ENCODE peak calls at places on chromosomes 13 and 19, in nine cellular contexts. M, Q, I, D, G, T, X, N and B are unnamed samples.

GRCh38 chr13:106795847-106796246 is 227.9 kb upstream of the ARGLU1 start:
- DNase-seq in T (no peak), N (no peak), X (no peak), M (no peak), D (no peak), G (no peak), Q (no peak), I (no peak), B (no peak)

GRCh38 chr19:29753190-29753933 is 38.3 kb upstream of the C19orf12 start:
- DNase-seq in M (no peak), X (no peak), G (no peak), D (no peak), T (no peak), Q (no peak), I (no peak), N (no peak), B (no peak)

GRCh38 chr19:9865732-9866627 is 30.9 kb downstream of the PIN1 start:
- DNase-seq in D (no peak), N (no peak), M (no peak), X (no peak), I (no peak), Q (no peak), G (no peak), T (no peak), B (no peak)

GRCh38 chr13:57557979-57558529 is 73.5 kb upstream of the PCDH17 start:
- DNase-seq in Q (no peak), N (no peak), D (no peak), M (no peak), T (no peak), I (no peak), G (no peak), X (peak), B (no peak)

GRCh38 chr13:29435125-29435911 is 160.2 kb downstream of the SLC7A1 start:
- DNase-seq in I (peak), X (no peak), N (no peak), G (no peak), D (no peak), Q (no peak), M (peak), T (no peak), B (peak)

GRCh38 chr13:96279904-96280303 is 190.0 kb downstream of the HS6ST3 start:
- DNase-seq in M (no peak), T (no peak), Q (no peak), D (no peak), N (no peak), I (no peak), G (no peak), X (no peak), B (no peak)

GRCh38 chr19:33532859-33533455 is 11.4 kb upstream of the PEPD start:
- DNase-seq in I (no peak), T (no peak), N (no peak), M (no peak), Q (no peak), X (peak), G (no peak), D (no peak), B (no peak)

GRCh38 chr13:26784704-26785639 is 24.4 kb upstream of the GPR12 start:
- DNase-seq in I (no peak), D (no peak), T (no peak), Q (no peak), N (no peak), M (no peak), X (peak), G (no peak), B (no peak)

GRCh38 chr13:29452773-29453574 is 142.5 kb downstream of the SLC7A1 start:
- DNase-seq in T (no peak), M (no peak), X (no peak), G (no peak), Q (no peak), N (no peak), I (no peak), D (no peak), B (no peak)

GRCh38 chr19:3977242-3978143 is 6.6 kb upstream of the DAPK3 start:
- DNase-seq in I (no peak), T (no peak), G (no peak), D (no peak), Q (no peak), N (no peak), X (peak), M (no peak), B (no peak)

GRCh38 chr13:106657104-106657503 is 89.2 kb upstream of the ARGLU1 start:
- DNase-seq in M (no peak), I (no peak), X (peak), N (no peak), G (no peak), D (no peak), T (no peak), Q (no peak), B (no peak)

GRCh38 chr13:43003010-43003409 is 11.0 kb upstream of the EPSTI1 start:
- DNase-seq in Q (no peak), T (no peak), N (no peak), M (no peak), I (no peak), X (no peak), G (no peak), D (no peak), B (peak)

GRCh38 chr19:46842791-46843190 is 7.9 kb downstream of the AP2S1 start:
- DNase-seq in T (no peak), Q (no peak), I (no peak), M (no peak), X (no peak), D (no peak), N (no peak), G (no peak), B (no peak)

GRCh38 chr19:46840157-46840942 is 10.3 kb downstream of the AP2S1 start:
- DNase-seq in N (no peak), Q (no peak), G (peak), I (peak), M (peak), D (no peak), X (peak), T (no peak), B (no peak)

GRCh38 chr19:46841458-46842083 is 9.1 kb downstream of the AP2S1 start:
- DNase-seq in X (no peak), N (peak), I (peak), Q (no peak), G (peak), D (peak), T (no peak), M (peak), B (no peak)

GRCh38 chr19:46838160-46838559 is 12.5 kb downstream of the AP2S1 start:
- DNase-seq in T (no peak), G (no peak), N (no peak), I (no peak), X (no peak), M (peak), Q (no peak), D (no peak), B (no peak)

GRCh38 chr19:46839752-46840151 is 10.9 kb downstream of the AP2S1 start:
- DNase-seq in G (no peak), I (no peak), M (no peak), N (peak), T (peak), X (no peak), D (no peak), Q (no peak), B (no peak)
- H3K27ac ChIP-seq in G (no peak), I (no peak), M (no peak), N (peak), T (peak), X (no peak), D (no peak), Q (no peak), B (peak)

GRCh38 chr13:109743706-109744453 is 42.5 kb downstream of the IRS2 start:
- DNase-seq in M (no peak), Q (peak), D (peak), N (no peak), T (peak), X (peak), I (peak), G (no peak), B (peak)
- H3K27ac ChIP-seq in M (no peak), Q (peak), D (no peak), N (no peak), T (peak), X (no peak), I (no peak), G (peak), B (peak)

DNA sequence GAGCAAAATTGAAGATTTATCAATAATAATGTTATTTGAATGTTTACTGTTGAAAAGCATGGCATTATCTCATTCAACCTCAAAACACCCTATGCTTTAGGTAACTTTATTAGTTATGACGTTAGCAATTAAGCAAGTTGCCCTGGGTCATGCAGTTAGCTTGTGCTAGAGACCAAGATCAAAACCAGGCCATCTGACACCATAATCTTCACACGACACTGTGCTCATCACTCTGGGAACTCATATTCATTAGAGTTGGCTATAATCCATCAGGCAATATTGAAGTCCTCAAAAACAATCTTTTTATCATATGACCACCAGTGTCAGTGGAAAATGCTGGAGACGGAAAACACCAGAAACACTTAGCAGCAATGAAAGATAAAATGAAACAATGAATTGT is 253.5 kb downstream of the PCDH20 start:
- DNase-seq in T (no peak), M (no peak), G (no peak), X (no peak), N (no peak), D (no peak), Q (no peak), I (no peak), B (no peak)
- H3K27ac ChIP-seq in T (no peak), M (peak), G (no peak), X (no peak), N (no peak), D (no peak), Q (no peak), I (peak), B (no peak)

DNA sequence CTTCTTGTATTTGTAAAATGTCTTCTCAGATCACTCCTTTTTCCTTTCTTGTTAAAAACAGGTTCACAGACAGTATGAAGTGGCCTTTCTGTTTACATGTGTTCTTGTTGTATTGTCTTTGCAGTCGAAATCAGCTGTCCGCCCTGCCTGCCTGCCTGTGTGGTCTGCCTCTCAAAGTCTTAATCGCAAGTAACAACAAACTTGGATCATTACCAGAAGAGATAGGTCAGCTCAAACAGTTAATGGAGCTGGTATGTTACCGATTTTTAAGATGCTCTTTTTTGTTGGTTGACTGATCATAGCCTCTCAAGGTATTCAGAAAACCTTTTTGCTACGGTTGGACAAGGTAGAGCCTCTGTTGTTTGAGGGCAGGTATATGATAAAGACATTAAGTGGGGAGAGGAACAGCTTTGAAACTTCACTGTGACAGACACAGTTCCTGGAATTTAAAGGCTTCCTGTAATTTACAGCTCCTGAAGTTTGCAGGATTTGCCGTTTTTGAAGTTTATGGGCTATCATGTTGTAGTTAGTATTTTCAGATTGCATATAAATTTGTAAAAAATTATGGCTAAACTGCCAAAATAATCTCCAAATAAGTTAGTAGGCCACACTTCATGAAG is 116.0 kb downstream of the LRCH1 start:
- DNase-seq in X (no peak), I (no peak), G (no peak), D (peak), N (no peak), M (no peak), Q (no peak), T (no peak), B (no peak)
- H3K27ac ChIP-seq in X (no peak), I (peak), G (peak), D (no peak), N (peak), M (peak), Q (no peak), T (peak), B (no peak)

GRCh38 chr13:47066261-47066660 is 169.4 kb upstream of the HTR2A start:
- DNase-seq in Q (no peak), T (no peak), D (no peak), X (no peak), G (no peak), N (no peak), M (no peak), I (no peak), B (no peak)
- H3K27ac ChIP-seq in Q (no peak), T (no peak), D (no peak), X (no peak), G (no peak), N (no peak), M (no peak), I (no peak), B (no peak)

DNA sequence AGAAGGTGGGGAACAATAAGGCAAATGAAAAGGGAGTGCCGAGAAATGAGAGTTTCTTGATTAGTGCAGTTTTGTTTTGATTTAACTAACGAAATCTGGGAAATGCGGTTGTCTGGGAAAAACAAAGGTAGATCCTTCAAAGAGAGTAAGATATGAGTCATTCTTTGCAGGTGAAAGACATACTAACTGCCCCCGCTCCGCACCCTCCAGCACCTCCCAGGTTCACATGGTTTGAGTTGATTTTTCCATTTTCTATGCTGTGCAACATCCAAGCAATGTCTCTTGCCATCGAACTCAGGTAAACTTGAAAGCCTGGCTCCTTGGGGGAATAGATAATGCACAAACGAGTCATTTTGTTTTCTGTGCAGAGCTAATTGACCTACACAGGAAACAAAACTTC is 84.1 kb upstream of the KLF12 start:
- DNase-seq in Q (no peak), M (no peak), N (no peak), I (no peak), D (no peak), T (no peak), X (no peak), G (no peak), B (no peak)
- H3K27ac ChIP-seq in Q (no peak), M (no peak), N (no peak), I (no peak), D (peak), T (no peak), X (no peak), G (no peak), B (no peak)

DNA sequence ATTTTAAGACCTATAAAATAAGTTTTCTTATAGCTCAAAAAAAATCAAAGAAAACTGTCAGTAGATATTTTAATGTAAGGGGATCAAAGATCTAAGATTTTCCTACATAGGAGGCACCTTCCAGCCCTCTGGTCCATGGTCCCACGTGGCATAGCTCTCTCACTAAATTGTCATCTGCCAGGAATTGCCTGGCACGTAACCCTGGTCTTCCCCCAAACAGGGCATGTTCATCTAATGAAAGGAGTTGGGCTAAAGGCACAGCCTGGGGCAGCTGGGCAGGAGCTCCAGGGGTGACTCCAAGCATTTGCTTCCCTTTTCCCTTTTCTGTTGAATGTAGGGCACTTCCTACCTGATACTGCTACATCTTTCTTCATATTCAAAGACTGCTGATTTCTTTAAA is 148.8 kb downstream of the COL4A1 start:
- DNase-seq in T (no peak), Q (no peak), I (no peak), D (no peak), G (no peak), X (no peak), N (no peak), M (no peak), B (no peak)
- H3K27ac ChIP-seq in T (no peak), Q (no peak), I (no peak), D (no peak), G (no peak), X (no peak), N (no peak), M (no peak), B (no peak)

DNA sequence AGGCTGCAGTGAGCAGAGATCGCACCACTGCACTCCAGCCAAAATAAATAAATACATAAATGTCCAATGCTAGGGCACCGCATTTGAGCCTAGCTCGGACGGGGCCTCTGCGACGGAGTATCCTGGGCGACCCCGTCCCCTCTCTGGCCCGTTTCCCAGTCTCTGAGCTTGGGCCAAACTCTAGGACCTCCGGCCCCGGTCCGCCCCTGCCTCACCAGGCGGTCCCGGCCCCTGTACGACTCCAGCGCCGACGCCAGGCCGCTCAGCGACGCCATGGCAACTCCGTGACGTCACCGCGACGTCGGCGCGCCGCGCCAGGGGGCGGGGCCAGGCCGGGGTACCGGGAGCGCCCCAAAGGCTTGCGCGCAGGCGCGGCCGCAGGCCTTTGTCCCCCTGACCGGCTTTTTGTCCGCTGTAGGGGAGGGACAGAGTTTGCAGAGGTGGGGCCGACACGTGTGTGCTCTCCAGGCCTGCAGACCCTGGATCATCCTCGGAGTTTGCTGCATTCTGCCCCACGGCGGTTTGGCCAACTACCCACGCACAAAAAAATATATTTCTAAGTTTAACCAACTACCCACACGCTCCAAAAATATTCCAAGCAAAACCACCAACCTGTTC is at the start of gene PEX11G:
- DNase-seq in G (peak), T (peak), N (peak), D (peak), X (peak), I (peak), Q (peak), M (peak), B (peak)
- H3K27ac ChIP-seq in G (peak), T (peak), N (peak), D (peak), X (no peak), I (peak), Q (peak), M (peak), B (peak)

DNA sequence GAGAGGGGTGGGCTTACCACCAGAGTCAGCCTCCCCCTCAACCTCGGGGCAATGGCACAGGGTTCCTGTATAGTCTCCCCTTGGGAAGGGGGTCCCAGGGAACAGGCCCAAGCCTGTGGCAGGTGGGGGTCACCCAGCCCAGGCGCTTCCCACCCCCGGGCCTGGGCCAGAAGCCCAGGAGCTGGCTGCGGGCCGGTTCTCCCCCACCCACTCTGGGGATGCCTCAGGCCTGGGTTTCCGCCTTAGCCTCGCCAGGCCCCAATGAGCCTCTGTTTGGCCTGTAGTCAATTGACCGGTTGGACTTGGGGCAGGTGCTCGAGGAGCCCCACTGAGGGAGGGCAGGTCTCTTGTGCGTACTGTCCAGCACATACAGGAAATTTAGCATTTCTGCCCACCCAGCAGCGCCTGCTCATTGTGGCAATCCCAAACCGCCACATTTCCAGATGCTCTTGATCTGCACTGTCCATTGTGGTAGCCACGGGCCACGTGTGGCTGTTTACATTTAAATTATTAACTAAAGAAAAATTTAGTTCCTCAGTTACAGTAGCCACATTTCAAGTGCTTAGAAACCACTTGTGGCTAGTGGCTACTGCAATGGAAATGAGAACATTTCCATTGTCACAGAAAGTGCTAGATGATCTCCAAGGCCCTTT is 9.9 kb downstream of the LYL1 start:
- DNase-seq in Q (no peak), T (no peak), D (no peak), M (no peak), G (no peak), N (no peak), I (peak), X (no peak), B (no peak)
- H3K27ac ChIP-seq in Q (no peak), T (no peak), D (no peak), M (peak), G (peak), N (peak), I (peak), X (no peak), B (peak)

DNA sequence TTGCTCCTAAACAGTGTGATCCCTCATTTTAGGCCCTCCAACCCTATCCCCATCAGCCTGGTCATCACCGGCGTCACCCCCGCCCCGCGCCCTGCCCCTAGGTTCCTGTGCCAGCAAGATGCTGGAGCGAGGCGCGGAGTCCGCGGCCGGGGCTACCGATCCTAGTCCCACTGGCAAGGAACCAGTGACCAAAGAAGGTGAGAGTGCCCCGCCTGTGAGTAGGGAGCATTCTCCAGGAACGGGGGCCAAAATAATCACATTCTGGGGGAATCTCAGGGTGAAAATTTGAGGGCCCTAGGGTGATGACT is 1.3 kb downstream of the ZNF575 start:
- DNase-seq in M (no peak), N (no peak), G (no peak), Q (no peak), D (no peak), X (no peak), I (no peak), T (no peak), B (no peak)
- H3K27ac ChIP-seq in M (peak), N (peak), G (peak), Q (no peak), D (no peak), X (no peak), I (peak), T (peak), B (peak)